ENCODE peak calls at places on chromosomes 7 and 10, in ten cellular contexts. P is CD8-positive, alpha-beta memory T cell; X is CD8-positive, alpha-beta T cell; V is left ventricle myocardium inferior; Y is hepatocyte; M is thyroid gland; Q is brain microvascular endothelial cell; D is SK-N-SH; C is tibial nerve; B is OCI-LY7. N is an unnamed sample.

GRCh38 chr10:102368072-102368471 is 27.4 kb upstream of the NFKB2 start:
- DNase-seq in P (no peak), X (no peak), V (no peak), Y (no peak), M (no peak), Q (no peak), D (no peak), C (no peak), B (no peak), N (no peak)

GRCh38 chr10:5532231-5532605 is 7.5 kb downstream of the CALML3 start:
- DNase-seq in P (no peak), X (no peak), V (no peak), Y (no peak), M (no peak), Q (no peak), D (no peak), C (no peak), B (no peak), N (no peak)

GRCh38 chr10:93065675-93066543 is 5.3 kb downstream of the CYP26C1 start:
- DNase-seq in P (no peak), X (no peak), V (no peak), Y (no peak), M (no peak), Q (no peak), D (peak; percentile 76), C (no peak), B (no peak), N (no peak)

GRCh38 chr7:43164757-43165156 is 52.3 kb downstream of the HECW1 start:
- DNase-seq in P (no peak), X (no peak), V (no peak), Y (peak; percentile 23), M (peak; percentile 37), Q (peak; percentile 95), D (no peak), C (no peak), B (no peak), N (no peak)

GRCh38 chr7:107080533-107080932 is 36.0 kb downstream of the PRKAR2B start:
- DNase-seq in P (no peak), X (no peak), V (no peak), Y (no peak), M (no peak), Q (no peak), D (no peak), C (no peak), B (no peak), N (no peak)

GRCh38 chr7:73433924-73434700 is 534 bp downstream of the FZD9 start:
- DNase-seq in P (no peak), X (no peak), V (no peak), Y (no peak), M (no peak), Q (no peak), D (no peak), C (no peak), B (no peak), N (no peak)

GRCh38 chr10:124296813-124297788 is 121.6 kb downstream of the OAT start:
- DNase-seq in P (no peak), X (no peak), V (no peak), Y (no peak), M (no peak), Q (no peak), D (no peak), C (no peak), B (no peak), N (no peak)

GRCh38 chr10:27252267-27253000 is 11.8 kb upstream of the ACBD5 start:
- DNase-seq in P (peak; percentile 69), X (peak; percentile 77), V (peak; percentile 70), Y (peak; percentile 78), M (peak; percentile 80), Q (peak; percentile 39), D (no peak), C (peak; percentile 57), B (no peak), N (no peak)

GRCh38 chr7:80942261-80943041 is 23.6 kb upstream of the SEMA3C start:
- DNase-seq in P (no peak), X (no peak), V (peak; percentile 37), Y (peak; percentile 83), M (peak; percentile 39), Q (peak; percentile 97), D (peak; percentile 38), C (no peak), B (no peak), N (peak; percentile 89)

GRCh38 chr7:138257459-138258193 is 181.4 kb downstream of the AKR1D1 start:
- DNase-seq in P (no peak), X (no peak), V (no peak), Y (peak; percentile 88), M (no peak), Q (peak; percentile 91), D (no peak), C (no peak), B (no peak), N (no peak)

GRCh38 chr7:91168766-91169518 is 95.3 kb upstream of the FZD1 start:
- DNase-seq in P (no peak), X (no peak), V (no peak), Y (no peak), M (no peak), Q (peak; percentile 3), D (peak; percentile 59), C (no peak), B (no peak), N (no peak)

GRCh38 chr10:81995254-81995653 is 120.3 kb downstream of the NRG3 start:
- DNase-seq in P (no peak), X (no peak), V (no peak), Y (no peak), M (no peak), Q (no peak), D (no peak), C (no peak), B (no peak), N (no peak)

GRCh38 chr7:1737523-1737922 is 67.4 kb downstream of the ELFN1 start:
- DNase-seq in P (no peak), X (no peak), V (no peak), Y (no peak), M (no peak), Q (no peak), D (no peak), C (no peak), B (no peak), N (no peak)
- H3K4me3 ChIP-seq in P (no peak overlapping the region), X (no peak overlapping the region), V (no peak overlapping the region), Y (no peak overlapping the region), M (no peak overlapping the region), Q (no peak overlapping the region), D (no peak overlapping the region), C (no peak overlapping the region), B (no peak overlapping the region), N (no peak overlapping the region)

GRCh38 chr10:3803884-3804741 is 19.1 kb upstream of the KLF6 start:
- DNase-seq in P (peak; percentile 57), X (peak; percentile 64), V (no peak), Y (no peak), M (no peak), Q (no peak), D (no peak), C (no peak), B (peak; percentile 30), N (no peak)
- H3K4me3 ChIP-seq in P (peak overlapping the region; percentile 35), X (no peak overlapping the region), V (no peak overlapping the region), Y (no peak overlapping the region), M (no peak overlapping the region), Q (no peak overlapping the region), D (no peak overlapping the region), C (no peak overlapping the region), B (peak overlapping the region; percentile 61), N (no peak overlapping the region)

GRCh38 chr7:101207459-101207858 is 6.6 kb upstream of the MOGAT3 start:
- DNase-seq in P (no peak), X (no peak), V (no peak), Y (no peak), M (no peak), Q (no peak), D (no peak), C (no peak), B (no peak), N (no peak)

GRCh38 chr7:101208794-101209193 is 8.0 kb upstream of the MOGAT3 start:
- DNase-seq in P (no peak), X (no peak), V (no peak), Y (no peak), M (no peak), Q (no peak), D (no peak), C (no peak), B (no peak), N (no peak)

GRCh38 chr7:101212014-101212413 is 5.4 kb downstream of the PLOD3 start:
- DNase-seq in P (no peak), X (no peak), V (no peak), Y (no peak), M (no peak), Q (no peak), D (no peak), C (no peak), B (no peak), N (no peak)

GRCh38 chr7:101210143-101210542 is 7.2 kb downstream of the PLOD3 start:
- DNase-seq in P (no peak), X (no peak), V (no peak), Y (no peak), M (no peak), Q (no peak), D (no peak), C (no peak), B (no peak), N (no peak)

DNA sequence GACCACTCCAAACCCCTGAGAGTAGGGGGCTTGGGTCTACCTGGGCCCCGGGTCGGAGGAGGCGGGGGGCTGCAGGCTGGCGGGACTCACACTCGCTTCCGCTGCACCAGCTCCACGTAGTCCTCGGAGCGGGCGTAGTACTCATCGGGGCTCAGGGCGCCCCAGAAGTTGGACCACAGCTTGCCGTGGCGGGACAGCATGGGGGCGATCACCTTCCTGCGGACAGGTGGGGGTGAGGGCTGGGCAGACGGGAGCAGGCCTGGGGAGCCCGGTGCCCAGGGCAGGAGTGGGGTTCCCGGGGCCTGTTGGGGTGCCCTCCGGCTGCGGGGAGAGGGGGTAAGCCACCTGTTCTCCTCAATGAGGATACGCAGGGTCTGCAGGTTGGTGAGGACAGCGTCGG is 5.9 kb downstream of the PLOD3 start:
- DNase-seq in P (no peak), X (no peak), V (no peak), Y (no peak), M (no peak), Q (no peak), D (no peak), C (no peak), B (no peak), N (no peak)
- H3K4me3 ChIP-seq in P (no peak overlapping the region), X (no peak overlapping the region), V (no peak overlapping the region), Y (no peak overlapping the region), M (no peak overlapping the region), Q (no peak overlapping the region), D (no peak overlapping the region), C (no peak overlapping the region), B (no peak overlapping the region), N (no peak overlapping the region)

GRCh38 chr10:18345308-18345707 is 205.1 kb downstream of the CACNB2 start:
- DNase-seq in P (no peak), X (no peak), V (no peak), Y (no peak), M (no peak), Q (no peak), D (no peak), C (no peak), B (no peak), N (no peak)

GRCh38 chr10:18340496-18341051 is 200.3 kb downstream of the CACNB2 start:
- DNase-seq in P (no peak), X (no peak), V (peak; percentile 34), Y (no peak), M (peak; percentile 32), Q (peak; percentile 31), D (no peak), C (no peak), B (no peak), N (no peak)

GRCh38 chr10:18343573-18343972 is 203.3 kb downstream of the CACNB2 start:
- DNase-seq in P (no peak), X (no peak), V (no peak), Y (no peak), M (no peak), Q (no peak), D (no peak), C (no peak), B (no peak), N (no peak)

GRCh38 chr10:18341063-18341462 is 200.8 kb downstream of the CACNB2 start:
- DNase-seq in P (no peak), X (no peak), V (no peak), Y (no peak), M (no peak), Q (peak; percentile 1), D (no peak), C (no peak), B (no peak), N (no peak)
- H3K4me3 ChIP-seq in P (no peak overlapping the region), X (no peak overlapping the region), V (peak overlapping the region; percentile 58), Y (no peak overlapping the region), M (peak overlapping the region; percentile 11), Q (peak overlapping the region; percentile 31), D (no peak overlapping the region), C (peak overlapping the region; percentile 30), B (no peak overlapping the region), N (no peak overlapping the region)